ENCODE peak calls at places on chromosomes 4 and X, in seven cellular contexts. K, S, A, O, C, Y and H are unnamed samples.

GRCh38 chrX:72382199-72382590 is 76.5 kb upstream of the CITED1 start:
- DNase-seq in K (no peak), S (no peak), A (no peak), O (no peak), C (no peak), Y (no peak), H (no peak)

GRCh38 chr4:156547439-156547838 is 424.2 kb downstream of the PDGFC start:
- DNase-seq in K (no peak), S (no peak), A (no peak), O (no peak), C (no peak), Y (no peak), H (no peak)

GRCh38 chr4:82799006-82799881 is 648 bp upstream of the SCD5 start:
- DNase-seq in K (no peak), S (no peak), A (no peak), O (peak; percentile 19), C (no peak), Y (no peak), H (peak; percentile 52)

GRCh38 chrX:47958943-47959342 is 44.8 kb downstream of the ZNF182 start:
- DNase-seq in K (peak; percentile 3), S (no peak), A (no peak), O (no peak), C (no peak), Y (peak; percentile 7), H (no peak)

GRCh38 chrX:42869011-42869410 is 91.0 kb upstream of the PPP1R2C start:
- DNase-seq in K (no peak), S (no peak), A (no peak), O (no peak), C (no peak), Y (no peak), H (no peak)

GRCh38 chrX:22959204-22959920 is 40.4 kb upstream of the DDX53 start:
- DNase-seq in K (no peak), S (no peak), A (no peak), O (no peak), C (no peak), Y (no peak), H (no peak)

GRCh38 chr4:145878501-145879435 is 59.9 kb downstream of the ZNF827 start:
- DNase-seq in K (no peak), S (no peak), A (no peak), O (no peak), C (no peak), Y (no peak), H (no peak)

GRCh38 chrX:115898382-115899001 is 272.1 kb upstream of the AGTR2 start:
- DNase-seq in K (no peak), S (no peak), A (peak; percentile 87), O (no peak), C (peak; percentile 55), Y (no peak), H (peak; percentile 61)

GRCh38 chr4:113300384-113301011 is 251.0 kb downstream of the ANK2 start:
- DNase-seq in K (no peak), S (no peak), A (no peak), O (no peak), C (no peak), Y (no peak), H (no peak)

GRCh38 chr4:55396305-55397023 is 707 bp downstream of the TMEM165 start:
- DNase-seq in K (peak; percentile 36), S (no peak), A (peak; percentile 86), O (peak; percentile 55), C (peak; percentile 3), Y (no peak), H (no peak)

GRCh38 chr4:76879731-76880364 is 18.1 kb downstream of the SOWAHB start:
- DNase-seq in K (no peak), S (no peak), A (no peak), O (no peak), C (no peak), Y (no peak), H (no peak)

GRCh38 chrX:114582698-114583395 is 1.0 kb upstream of the HTR2C start:
- DNase-seq in K (no peak), S (no peak), A (peak; percentile 24), O (no peak), C (no peak), Y (no peak), H (no peak)

GRCh38 chr4:25486171-25486570 is 109.1 kb downstream of the ANAPC4 start:
- DNase-seq in K (no peak), S (no peak), A (no peak), O (no peak), C (no peak), Y (no peak), H (no peak)

GRCh38 chrX:49041683-49042529 is 1.3 kb downstream of the TFE3 start:
- DNase-seq in K (no peak), S (no peak), A (peak; percentile 3), O (peak; percentile 8), C (no peak), Y (no peak), H (no peak)

GRCh38 chr4:123569541-123569940 is 172.9 kb downstream of the SPRY1 start:
- DNase-seq in K (no peak), S (no peak), A (no peak), O (no peak), C (no peak), Y (no peak), H (no peak)

GRCh38 chr4:140342620-140343019 is 30.8 kb upstream of the SCOC start:
- DNase-seq in K (no peak), S (no peak), A (no peak), O (no peak), C (no peak), Y (no peak), H (no peak)

GRCh38 chr4:57945298-57945697 is 835.1 kb upstream of the IGFBP7 start:
- DNase-seq in K (no peak), S (no peak), A (no peak), O (no peak), C (no peak), Y (no peak), H (no peak)

GRCh38 chr4:76215120-76215519 is 1.5 kb upstream of the SCARB2 start:
- DNase-seq in K (no peak), S (no peak), A (no peak), O (no peak), C (no peak), Y (no peak), H (no peak)

GRCh38 chrX:13428055-13428786 is 108.4 kb upstream of the ATXN3L start:
- DNase-seq in K (peak; percentile 21), S (no peak), A (peak; percentile 56), O (peak; percentile 28), C (no peak), Y (no peak), H (no peak)

GRCh38 chr4:21830272-21830671 is 118.3 kb downstream of the KCNIP4 start:
- DNase-seq in K (no peak), S (no peak), A (no peak), O (no peak), C (no peak), Y (no peak), H (no peak)

GRCh38 chrX:39835241-39835640 is 262.5 kb downstream of the BCOR start:
- DNase-seq in K (no peak), S (no peak), A (no peak), O (no peak), C (no peak), Y (no peak), H (no peak)

GRCh38 chr4:154160925-154161324 is 330.7 kb downstream of the DCHS2 start:
- DNase-seq in K (no peak), S (no peak), A (no peak), O (no peak), C (no peak), Y (no peak), H (no peak)

GRCh38 chr4:13415068-13415785 is 68.9 kb downstream of the RAB28 start:
- DNase-seq in K (no peak), S (no peak), A (no peak), O (no peak), C (no peak), Y (no peak), H (no peak)

GRCh38 chr4:33107813-33108212 is 2387.6 kb downstream of the PCDH7 start:
- DNase-seq in K (no peak), S (no peak), A (no peak), O (no peak), C (no peak), Y (no peak), H (no peak)

GRCh38 chr4:113447061-113447460 is 314.5 kb downstream of the CAMK2D start:
- DNase-seq in K (no peak), S (no peak), A (no peak), O (no peak), C (no peak), Y (no peak), H (no peak)

GRCh38 chr4:5758741-5759140 is 47.7 kb downstream of the EVC start:
- DNase-seq in K (peak; percentile 9), S (no peak), A (no peak), O (peak; percentile 34), C (no peak), Y (no peak), H (no peak)

GRCh38 chr4:108168672-108169562 is at the start of gene LEF1:
- DNase-seq in K (peak; percentile 83), S (no peak), A (peak; percentile 92), O (peak; percentile 74), C (no peak), Y (no peak), H (peak; percentile 59)

GRCh38 chrX:19799319-19800182 is 87.8 kb downstream of the SH3KBP1 start:
- DNase-seq in K (no peak), S (no peak), A (no peak), O (no peak), C (peak; percentile 14), Y (no peak), H (no peak)

GRCh38 chrX:40174594-40175415 is 77.0 kb upstream of the BCOR start:
- DNase-seq in K (peak; percentile 66), S (no peak), A (peak; percentile 87), O (peak; percentile 67), C (no peak), Y (no peak), H (no peak)

GRCh38 chrX:136344321-136344720 is 43.6 kb downstream of the ADGRG4 start:
- DNase-seq in K (no peak), S (no peak), A (no peak), O (no peak), C (no peak), Y (no peak), H (no peak)

GRCh38 chr4:6195602-6196319 is 4.6 kb downstream of the JAKMIP1 start:
- DNase-seq in K (no peak), S (no peak), A (no peak), O (no peak), C (no peak), Y (no peak), H (no peak)

GRCh38 chr4:26145212-26145611 is 175.6 kb upstream of the RBPJ start:
- DNase-seq in K (no peak), S (no peak), A (peak; percentile 18), O (no peak), C (no peak), Y (no peak), H (no peak)

GRCh38 chr4:77473509-77473908 is 132.1 kb upstream of the CXCL13 start:
- DNase-seq in K (no peak), S (no peak), A (no peak), O (no peak), C (no peak), Y (peak; percentile 35), H (no peak)

GRCh38 chrX:46279925-46280313 is 265.3 kb downstream of the ZNF674 start:
- DNase-seq in K (no peak), S (no peak), A (no peak), O (no peak), C (no peak), Y (no peak), H (no peak)

GRCh38 chr4:8152865-8153257 is 5.8 kb downstream of the ABLIM2 start:
- DNase-seq in K (no peak), S (no peak), A (no peak), O (no peak), C (no peak), Y (no peak), H (no peak)

GRCh38 chrX:68574240-68574639 is 73.2 kb upstream of the STARD8 start:
- DNase-seq in K (no peak), S (no peak), A (no peak), O (no peak), C (no peak), Y (no peak), H (no peak)

GRCh38 chrX:84046403-84046984 is 141.5 kb downstream of the RPS6KA6 start:
- DNase-seq in K (no peak), S (no peak), A (peak; percentile 25), O (peak; percentile 3), C (no peak), Y (peak; percentile 11), H (no peak)